ENCODE peak calls at places on chromosomes 16 and 17, in seven cellular contexts. G, B, U, L, H, Y and D are unnamed samples.
A peak's percentile ranks its signal among the peaks of the same experiment; 100 is the strongest.

GRCh38 chr16:9647981-9648701 is 534.1 kb downstream of the GRIN2A start:
- DNase-seq in Y (peak; percentile 36), G (no peak), L (peak; percentile 23), B (no peak), U (peak; percentile 2), H (no peak), D (no peak)

GRCh38 chr17:19768046-19768782 is 20.1 kb upstream of the ALDH3A1 start:
- DNase-seq in B (no peak), U (no peak), H (no peak), G (no peak), Y (no peak), L (no peak), D (no peak)

GRCh38 chr16:74465281-74465680 is 44.0 kb upstream of the CLEC18B start:
- DNase-seq in H (no peak), G (no peak), L (no peak), Y (peak; percentile 87), B (no peak), U (peak; percentile 8), D (no peak)

GRCh38 chr17:32723310-32723955 is 153.5 kb downstream of the MYO1D start:
- DNase-seq in B (no peak), G (no peak), L (no peak), Y (no peak), U (peak; percentile 22), H (no peak), D (no peak)

GRCh38 chr16:82748026-82748425 is 121.3 kb downstream of the CDH13 start:
- DNase-seq in L (peak; percentile 46), Y (peak; percentile 74), B (peak; percentile 38), G (no peak), U (peak; percentile 91), H (peak; percentile 68), D (no peak)

GRCh38 chr17:44608732-44609435 is 47.4 kb upstream of the MEIOC start:
- DNase-seq in B (no peak), U (no peak), G (no peak), L (no peak), H (no peak), Y (no peak), D (no peak)

GRCh38 chr16:20898938-20899502 is 1.1 kb downstream of the DCUN1D3 start:
- DNase-seq in B (no peak), Y (peak; percentile 56), U (peak; percentile 78), H (no peak), G (no peak), L (no peak), D (no peak)

GRCh38 chr17:6476061-6476833 is 32.0 kb downstream of the PIMREG start:
- DNase-seq in U (no peak), Y (no peak), B (no peak), H (no peak), G (no peak), L (no peak), D (no peak)

GRCh38 chr16:82152641-82153094 is 17.4 kb downstream of the MPHOSPH6 start:
- DNase-seq in Y (peak; percentile 42), B (no peak), U (no peak), H (no peak), G (no peak), L (no peak), D (no peak)

GRCh38 chr16:65989861-65990260 is 376.6 kb upstream of the CDH5 start:
- DNase-seq in H (no peak), G (no peak), B (no peak), L (no peak), Y (peak; percentile 31), U (peak; percentile 51), D (no peak)

GRCh38 chr16:2515180-2515803 is 1.5 kb downstream of the ATP6V0C start:
- DNase-seq in H (no peak), U (no peak), B (peak; percentile 36), L (no peak), Y (no peak), G (no peak), D (no peak)

GRCh38 chr16:79923431-79923830 is 322.9 kb upstream of the MAF start:
- DNase-seq in Y (no peak), G (no peak), L (no peak), H (no peak), B (no peak), U (no peak), D (no peak)

GRCh38 chr17:66337866-66338472 is 35.6 kb downstream of the PRKCA start:
- DNase-seq in Y (no peak), U (no peak), L (no peak), G (no peak), H (no peak), B (no peak), D (no peak)

GRCh38 chr16:22186517-22186916 is 19.6 kb upstream of the EEF2K start:
- DNase-seq in B (no peak), G (peak; percentile 27), H (no peak), Y (no peak), L (no peak), U (no peak), D (no peak)
- TF ChIP-seq CTCF in B (no peak), G (no peak), H (no peak), Y (peak; percentile 11), L (no peak), U (peak; percentile 23), D (peak; percentile 43)

DNA sequence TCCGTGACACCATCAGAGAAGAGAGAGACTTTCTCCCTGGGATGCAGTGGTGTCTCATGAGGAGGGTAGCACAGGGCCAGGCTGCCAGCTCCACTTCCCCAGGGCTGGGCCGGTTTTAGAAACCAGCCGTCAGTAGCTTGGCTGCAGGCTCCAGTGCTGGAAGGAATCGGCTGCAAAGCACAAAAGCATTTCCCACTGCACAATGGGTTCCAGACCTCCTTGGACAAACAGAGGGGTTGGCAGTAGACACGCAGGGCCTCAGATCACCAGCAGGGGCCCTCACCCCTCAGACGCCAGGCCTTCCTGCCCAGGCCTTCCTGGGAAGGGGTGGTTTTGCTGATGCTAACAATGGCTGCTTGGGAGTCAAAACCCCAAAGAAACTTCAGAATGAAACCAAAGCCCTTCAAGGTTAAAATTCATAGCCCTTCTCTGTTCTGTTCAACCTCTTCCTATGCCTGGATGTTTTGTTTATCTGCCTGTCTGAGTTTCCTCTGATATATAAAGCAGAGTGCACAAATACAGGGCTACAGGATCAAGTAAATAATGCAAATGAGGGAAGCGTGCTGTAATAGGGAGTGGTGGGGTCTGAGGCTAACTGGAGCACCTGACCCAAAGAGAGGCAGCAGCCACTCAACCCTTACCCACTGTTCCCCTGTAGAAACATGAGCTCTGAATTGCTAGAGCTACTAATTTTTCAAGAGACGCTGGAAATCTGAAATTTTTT is 26.2 kb downstream of the TEKT5 start:
- DNase-seq in L (peak; percentile 14), Y (peak; percentile 23), H (no peak), B (peak; percentile 24), G (peak; percentile 26), U (peak; percentile 28), D (no peak)
- TF ChIP-seq CTCF in L (peak; percentile 22), Y (peak; percentile 59), H (peak; percentile 24), B (peak; percentile 40), G (peak; percentile 33), U (peak; percentile 61), D (peak; percentile 53)

DNA sequence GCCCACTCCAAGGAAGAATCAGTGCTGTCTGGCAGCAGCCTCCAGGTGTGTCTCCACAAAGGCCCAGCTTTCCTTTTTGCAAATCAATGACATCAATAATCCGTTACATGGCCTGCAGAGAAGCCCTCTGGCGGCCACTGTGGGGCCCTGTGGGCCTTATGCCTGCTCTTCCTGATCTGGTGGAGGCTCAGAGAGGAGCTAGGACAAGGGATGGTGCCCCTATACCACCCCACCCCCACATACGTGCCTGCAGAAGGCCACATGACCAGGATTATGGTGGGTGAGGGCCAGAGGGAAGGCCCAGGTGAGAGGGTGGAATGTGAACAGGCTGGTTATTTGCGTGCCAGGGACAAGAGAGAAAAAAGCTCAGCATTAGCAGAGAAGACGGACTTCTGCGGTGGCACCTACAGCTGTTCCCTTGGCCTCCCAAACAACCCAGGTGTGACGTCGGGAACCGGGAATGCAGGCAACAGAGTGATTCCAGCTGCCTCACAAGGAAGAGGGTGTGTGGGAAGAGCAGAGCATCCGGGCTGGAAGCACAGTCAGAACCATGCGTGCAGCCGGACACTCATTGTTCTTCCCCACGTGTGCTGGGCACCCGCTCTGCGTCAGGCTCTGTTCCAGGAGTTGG is 22.5 kb downstream of the EIF4A3 start:
- DNase-seq in H (no peak), G (no peak), U (peak; percentile 73), Y (peak; percentile 84), L (peak; percentile 51), B (no peak), D (peak; percentile 44)
- TF ChIP-seq CTCF in H (no peak), G (peak; percentile 55), U (peak; percentile 52), Y (peak; percentile 25), L (peak; percentile 51), B (peak; percentile 47), D (peak; percentile 84)

DNA sequence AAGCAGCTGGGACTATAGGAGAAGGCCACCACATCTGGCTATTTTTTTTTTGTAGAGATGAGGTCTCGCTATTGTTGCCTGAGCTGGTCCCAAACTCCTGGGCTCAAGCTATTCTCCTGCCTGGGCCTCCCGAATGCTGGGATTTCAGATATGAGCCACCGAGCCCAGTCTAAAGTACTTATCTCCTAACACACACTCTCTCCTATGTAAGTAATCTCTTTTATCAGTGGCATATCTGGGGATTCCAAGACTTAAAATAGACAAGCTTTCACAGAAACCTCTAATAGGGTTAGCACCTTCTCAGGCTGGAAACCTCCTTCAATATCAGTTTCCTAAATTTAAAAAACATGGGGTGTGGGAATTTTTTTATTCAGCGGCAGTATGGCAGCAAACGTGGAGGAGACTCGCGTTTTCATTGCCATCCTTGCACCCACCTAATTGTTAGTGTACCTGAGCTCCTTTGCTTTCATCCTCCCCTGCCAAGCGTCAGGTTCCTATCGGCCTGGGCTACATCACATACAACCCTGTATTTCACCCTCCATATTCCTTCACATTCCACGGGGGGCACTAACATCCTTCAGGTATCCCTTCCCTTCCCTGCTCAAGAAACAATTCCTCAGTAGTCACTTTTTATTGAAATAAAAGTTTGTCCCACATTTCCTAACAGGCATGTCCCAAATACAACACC is 1.1 kb downstream of the EZH1 start:
- DNase-seq in H (no peak), L (no peak), U (no peak), B (no peak), G (no peak), Y (no peak), D (no peak)
- TF ChIP-seq CTCF in H (no peak), L (no peak), U (peak; percentile 25), B (no peak), G (no peak), Y (peak; percentile 16), D (peak; percentile 49)

GRCh38 chr16:69186642-69187386 is at the start of gene SNTB2:
- DNase-seq in Y (peak; percentile 77), U (peak; percentile 91), B (peak; percentile 96), G (peak; percentile 95), H (peak; percentile 96), L (peak; percentile 96), D (peak; percentile 86)
- TF ChIP-seq CTCF in Y (no peak), U (no peak), B (no peak), G (no peak), H (no peak), L (no peak), D (no peak)

GRCh38 chr16:3952342-3953131 is 72.0 kb upstream of the CREBBP start:
- DNase-seq in H (peak; percentile 92), L (peak; percentile 42), Y (peak; percentile 80), U (peak; percentile 75), B (no peak), G (no peak), D (no peak)

GRCh38 chr16:3951861-3952332 is 71.4 kb upstream of the CREBBP start:
- DNase-seq in B (no peak), U (peak; percentile 44), L (no peak), G (no peak), Y (peak; percentile 72), H (peak; percentile 19), D (no peak)

GRCh38 chr16:3953728-3954410 is 73.4 kb upstream of the CREBBP start:
- DNase-seq in G (no peak), L (no peak), H (no peak), Y (no peak), B (no peak), U (no peak), D (no peak)

GRCh38 chr16:3957344-3957980 is 76.9 kb upstream of the CREBBP start:
- DNase-seq in U (no peak), Y (no peak), G (no peak), H (peak; percentile 24), B (no peak), L (no peak), D (no peak)

GRCh38 chr16:3954411-3954921 is 74.0 kb upstream of the CREBBP start:
- DNase-seq in B (no peak), U (peak; percentile 34), L (no peak), Y (no peak), H (peak; percentile 63), G (no peak), D (no peak)
- TF ChIP-seq CTCF in B (no peak), U (no peak), L (no peak), Y (no peak), H (no peak), G (no peak), D (no peak)